ENCODE peak calls at places on chromosomes 5 and 9, in ten cellular contexts. D, E, G, U, T, V, M, P, I and O are unnamed samples.
A peak's percentile ranks its signal among the peaks of the same experiment; 100 is the strongest.

GRCh38 chr5:173263566-173263965 is 28.6 kb upstream of the NKX2-5 start:
- DNase-seq in E (no peak), V (no peak), D (no peak), G (no peak), M (no peak), I (no peak), U (no peak), P (no peak), T (no peak), O (no peak)

GRCh38 chr9:4038182-4038723 is 261.6 kb downstream of the GLIS3 start:
- DNase-seq in E (no peak), T (peak; percentile 17), P (no peak), M (no peak), U (no peak), G (no peak), V (no peak), D (peak; percentile 1), I (no peak), O (no peak)

GRCh38 chr9:95810814-95811213 is 64.7 kb upstream of the ERCC6L2 start:
- DNase-seq in D (no peak), E (no peak), I (no peak), G (no peak), U (no peak), P (no peak), M (no peak), V (no peak), T (no peak), O (no peak)

GRCh38 chr9:132946624-132947295 is 2.3 kb upstream of the TSC1 start:
- DNase-seq in G (peak; percentile 64), V (no peak), I (no peak), T (no peak), E (no peak), P (no peak), D (peak; percentile 40), U (no peak), M (no peak), O (no peak)

GRCh38 chr5:57509501-57510260 is 27.1 kb upstream of the ACTBL2 start:
- DNase-seq in T (no peak), E (no peak), G (no peak), M (no peak), U (no peak), I (no peak), V (no peak), D (no peak), P (no peak), O (no peak)

GRCh38 chr9:121246821-121247511 is 21.0 kb upstream of the GSN start:
- DNase-seq in E (no peak), I (no peak), P (no peak), G (no peak), V (no peak), U (no peak), T (peak; percentile 70), D (peak; percentile 94), M (no peak), O (no peak)

GRCh38 chr5:148858547-148858946 is 32.1 kb downstream of the ADRB2 start:
- DNase-seq in P (no peak), M (no peak), G (no peak), E (no peak), U (no peak), T (no peak), I (no peak), V (no peak), D (no peak), O (no peak)

GRCh38 chr5:108521841-108522506 is 140.1 kb upstream of the FBXL17 start:
- DNase-seq in T (peak; percentile 17), D (peak; percentile 67), E (no peak), V (no peak), I (no peak), M (peak; percentile 85), U (no peak), P (no peak), G (peak; percentile 40), O (no peak)

GRCh38 chr9:89312154-89312616 is 1.2 kb downstream of the CKS2 start:
- DNase-seq in P (no peak), D (no peak), T (no peak), E (no peak), G (no peak), V (no peak), I (no peak), U (no peak), M (peak; percentile 29), O (no peak)

GRCh38 chr9:113621309-113621791 is 157.8 kb downstream of the RGS3 start:
- DNase-seq in I (peak; percentile 93), D (peak; percentile 91), P (peak; percentile 97), U (no peak), E (peak; percentile 78), M (no peak), T (peak; percentile 86), V (no peak), G (peak; percentile 51), O (peak; percentile 88)

GRCh38 chr5:135447298-135447929 is at the start of gene DCANP1:
- DNase-seq in P (no peak), E (no peak), T (no peak), D (no peak), G (no peak), M (no peak), U (no peak), V (no peak), I (no peak), O (peak; percentile 15)

GRCh38 chr5:61881821-61882220 is 424.2 kb upstream of the KIF2A start:
- DNase-seq in I (no peak), E (no peak), T (no peak), M (no peak), U (no peak), V (no peak), G (no peak), P (no peak), D (peak; percentile 60), O (no peak)

GRCh38 chr9:137085918-137086530 is 761 bp upstream of the MAN1B1 start:
- DNase-seq in G (peak; percentile 85), P (peak; percentile 88), T (no peak), D (no peak), V (no peak), I (peak; percentile 81), E (peak; percentile 66), M (peak; percentile 59), U (peak; percentile 57), O (peak; percentile 85)

GRCh38 chr9:131943397-131943796 is 136.3 kb downstream of the MED27 start:
- DNase-seq in I (no peak), D (no peak), M (no peak), U (no peak), G (peak; percentile 48), P (no peak), E (no peak), T (no peak), V (peak; percentile 23), O (no peak)

GRCh38 chr5:110386782-110387181 is 339.7 kb downstream of the TMEM232 start:
- DNase-seq in P (no peak), M (no peak), U (no peak), V (no peak), D (peak; percentile 57), T (peak; percentile 23), E (no peak), G (no peak), I (no peak), O (no peak)

GRCh38 chr9:104074876-104075275 is 19.2 kb upstream of the SMC2 start:
- DNase-seq in V (no peak), T (peak; percentile 67), E (no peak), G (no peak), M (no peak), U (no peak), D (peak; percentile 47), I (no peak), P (no peak), O (no peak)

DNA sequence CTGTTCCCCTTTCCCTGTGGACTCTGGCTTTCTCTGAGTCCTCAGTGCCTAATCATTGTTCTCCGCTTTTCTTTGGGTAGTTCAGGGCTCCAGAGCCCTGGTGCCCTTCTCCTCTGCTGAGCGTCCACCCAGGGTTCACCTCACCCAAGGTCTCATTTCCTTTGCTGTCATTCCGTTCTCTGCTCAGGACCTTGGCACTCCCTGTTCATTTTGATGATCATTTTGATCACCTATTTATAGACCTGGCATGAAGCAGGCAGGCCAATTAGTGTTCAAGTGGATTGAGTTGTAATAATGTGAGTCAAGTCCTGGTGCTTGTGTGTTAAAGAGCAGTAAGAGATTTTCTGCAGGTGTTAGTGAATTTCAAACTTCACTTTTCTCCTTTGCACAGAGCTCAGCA is 3.6 kb downstream of the TRIO start:
- DNase-seq in I (no peak), D (no peak), V (no peak), U (no peak), E (no peak), P (no peak), M (no peak), T (no peak), G (no peak), O (no peak)
- H3K4me3 ChIP-seq in I (no peak overlapping the region), D (peak overlapping the region; percentile 96), V (no peak overlapping the region), U (no peak overlapping the region), E (peak overlapping the region; percentile 82), P (no peak overlapping the region), M (peak overlapping the region; percentile 99), T (peak overlapping the region; percentile 96), G (no peak overlapping the region), O (no peak overlapping the region)

DNA sequence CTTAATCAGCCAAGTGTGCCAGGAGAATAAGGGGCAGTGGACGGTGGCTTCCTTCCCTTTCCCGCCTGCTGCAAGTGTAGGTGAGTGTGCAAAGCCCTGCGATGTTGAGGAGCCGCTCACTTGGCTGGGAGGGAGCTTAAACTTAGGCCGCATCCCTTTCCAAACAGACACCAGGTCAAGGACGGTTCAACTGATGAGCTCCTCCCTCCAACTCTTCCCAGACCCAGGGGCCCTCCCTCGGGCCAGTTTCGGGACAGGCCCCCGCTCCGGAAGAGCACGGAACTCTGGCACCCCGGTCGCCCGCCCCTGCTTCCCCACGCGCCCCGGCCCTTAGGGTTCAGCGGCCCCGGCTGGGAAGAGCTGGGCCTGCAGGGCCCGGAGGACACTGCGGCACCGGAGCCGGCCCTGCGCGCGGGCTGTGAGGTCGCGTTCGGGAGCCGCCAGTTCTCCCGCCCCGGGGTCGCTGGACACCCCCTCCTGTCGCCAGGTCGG is 481 bp downstream of the MRPL36 start:
- DNase-seq in G (peak; percentile 84), P (no peak), M (peak; percentile 47), T (no peak), D (peak; percentile 27), U (peak; percentile 57), V (no peak), E (no peak), I (no peak), O (peak; percentile 69)
- H3K4me3 ChIP-seq in G (peak overlapping the region; percentile 99), P (peak overlapping the region; percentile 42), M (peak overlapping the region; percentile 65), T (peak overlapping the region; percentile 90), D (peak overlapping the region; percentile 93), U (peak overlapping the region; percentile 95), V (peak overlapping the region; percentile 85), E (peak overlapping the region; percentile 75), I (peak overlapping the region; percentile 83), O (peak overlapping the region; percentile 89)

DNA sequence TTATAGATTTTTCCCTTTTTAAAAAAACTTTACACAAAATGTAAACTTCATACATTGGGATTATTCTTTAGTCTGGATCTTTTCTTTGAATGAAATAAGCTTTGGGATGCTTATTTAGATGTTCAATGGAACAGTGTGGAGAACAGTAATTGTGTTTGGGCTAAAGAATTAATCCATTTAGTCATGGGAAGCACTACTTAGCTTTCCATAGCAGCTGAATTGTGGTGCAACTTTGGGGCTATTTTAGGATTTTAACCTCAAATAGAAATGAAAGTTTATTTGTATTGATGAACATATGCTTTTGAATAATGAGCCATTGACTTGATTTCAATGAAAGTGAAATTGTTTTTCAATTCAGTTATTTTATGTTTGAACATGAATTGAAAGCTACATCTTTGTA is 72.4 kb downstream of the ZCCHC7 start:
- DNase-seq in U (no peak), I (no peak), P (no peak), V (no peak), G (no peak), M (no peak), D (no peak), E (no peak), T (no peak), O (no peak)
- H3K4me3 ChIP-seq in U (no peak overlapping the region), I (no peak overlapping the region), P (no peak overlapping the region), V (no peak overlapping the region), G (no peak overlapping the region), M (no peak overlapping the region), D (no peak overlapping the region), E (no peak overlapping the region), T (no peak overlapping the region), O (no peak overlapping the region)

GRCh38 chr9:128093016-128093415 is 25.0 kb downstream of the SLC25A25 start:
- DNase-seq in T (no peak), G (no peak), V (no peak), D (no peak), E (no peak), P (no peak), U (no peak), I (no peak), M (no peak), O (no peak)
- H3K4me3 ChIP-seq in T (no peak overlapping the region), G (no peak overlapping the region), V (no peak overlapping the region), D (no peak overlapping the region), E (no peak overlapping the region), P (no peak overlapping the region), U (no peak overlapping the region), I (no peak overlapping the region), M (no peak overlapping the region), O (no peak overlapping the region)